ENCODE peak calls at places on chromosomes 7 and 10, in five cellular contexts. Z is fibroblast of lung, G is keratinocyte, E is HCT116, Y is neural progenitor cell. T is an unnamed sample.

GRCh38 chr10:103197177-103197576 is 4.1 kb upstream of the NT5C2 start:
- DNase-seq in Z (peak), G (no peak), E (peak), Y (no peak), T (no peak)

GRCh38 chr10:132970641-132971438 is 28.5 kb upstream of the CFAP46 start:
- DNase-seq in Z (no peak), G (no peak), E (no peak), Y (no peak), T (no peak)

GRCh38 chr7:28626191-28626590 is 213.9 kb downstream of the CREB5 start:
- DNase-seq in Z (no peak), G (no peak), E (no peak), Y (no peak), T (no peak)

GRCh38 chr7:108210796-108211195 is 80.6 kb upstream of the LAMB4 start:
- DNase-seq in Z (no peak), G (no peak), E (no peak), Y (no peak), T (no peak)

GRCh38 chr10:99880071-99880835 is 97.8 kb downstream of the ABCC2 start:
- DNase-seq in Z (no peak), G (no peak), E (no peak), Y (no peak), T (no peak)

GRCh38 chr10:93518531-93518930 is 22.1 kb downstream of the CEP55 start:
- DNase-seq in Z (no peak), G (no peak), E (no peak), Y (no peak), T (no peak)

GRCh38 chr10:95445837-95446347 is 115.3 kb downstream of the SORBS1 start:
- DNase-seq in Z (peak), G (peak), E (peak), Y (peak), T (no peak)

GRCh38 chr10:97880109-97880508 is 30.5 kb downstream of the GOLGA7B start:
- DNase-seq in Z (no peak), G (no peak), E (no peak), Y (no peak), T (no peak)

GRCh38 chr7:33452805-33453502 is 323.6 kb downstream of the BBS9 start:
- DNase-seq in Z (peak), G (no peak), E (no peak), Y (no peak), T (no peak)

GRCh38 chr10:3805791-3806381 is 20.9 kb upstream of the KLF6 start:
- DNase-seq in Z (peak), G (no peak), E (peak), Y (no peak), T (no peak)

GRCh38 chr7:94289071-94289470 is 105.6 kb upstream of the COL1A2 start:
- DNase-seq in Z (peak), G (no peak), E (peak), Y (peak), T (peak)

GRCh38 chr10:26524161-26524831 is 86.2 kb downstream of the APBB1IP start:
- DNase-seq in Z (no peak), G (no peak), E (no peak), Y (no peak), T (no peak)

GRCh38 chr7:7895754-7896153 is 72.8 kb upstream of the GLCCI1 start:
- DNase-seq in Z (no peak), G (no peak), E (no peak), Y (no peak), T (no peak)

GRCh38 chr7:155780884-155781283 is 31.4 kb downstream of the SHH start:
- DNase-seq in Z (no peak), G (no peak), E (no peak), Y (no peak), T (no peak)

GRCh38 chr7:135147899-135148721 is at the start of gene TMEM140:
- DNase-seq in Z (peak), G (no peak), E (no peak), Y (no peak), T (no peak)

GRCh38 chr7:30163231-30163894 is 28.6 kb downstream of the MTURN start:
- DNase-seq in Z (no peak), G (no peak), E (no peak), Y (no peak), T (no peak)

GRCh38 chr10:20891338-20891714 is 5.8 kb downstream of the NEBL start:
- DNase-seq in Z (peak), G (peak), E (no peak), Y (no peak), T (no peak)

GRCh38 chr10:124728830-124729661 is 15.1 kb downstream of the FAM53B start:
- DNase-seq in Z (no peak), G (no peak), E (no peak), Y (no peak), T (no peak)

GRCh38 chr10:101121661-101122045 is 9.4 kb upstream of the TLX1 start:
- DNase-seq in Z (no peak), G (no peak), E (no peak), Y (no peak), T (no peak)

GRCh38 chr10:117260094-117260493 is 19.2 kb downstream of the SLC18A2 start:
- DNase-seq in Z (no peak), G (no peak), E (no peak), Y (peak), T (no peak)

GRCh38 chr10:112775892-112776679 is 174.0 kb upstream of the TCF7L2 start:
- DNase-seq in Z (no peak), G (no peak), E (no peak), Y (no peak), T (peak)
- H3K4me3 ChIP-seq in Z (no peak), G (no peak), E (no peak), Y (no peak), T (peak)

GRCh38 chr7:150373049-150373801 is 4.6 kb downstream of the REPIN1 start:
- DNase-seq in Z (no peak), G (no peak), E (no peak), Y (peak), T (no peak)
- H3K9ac ChIP-seq in Z (no peak), G (no peak), E (no peak), Y (no peak), T (no peak)

GRCh38 chr10:5977471-5978370 is at the start of gene IL15RA:
- DNase-seq in Z (peak), G (peak), E (peak), Y (peak), T (no peak)
- TF ChIP-seq EZH2 in Z (no peak), G (no peak), E (no peak), Y (peak), T (peak)

GRCh38 chr7:47370461-47371042 is 211.4 kb downstream of the TNS3 start:
- DNase-seq in Z (no peak), G (no peak), E (no peak), Y (no peak), T (no peak)

GRCh38 chr7:47373871-47374451 is 207.9 kb downstream of the TNS3 start:
- DNase-seq in Z (no peak), G (no peak), E (no peak), Y (no peak), T (no peak)

GRCh38 chr7:47371317-47371716 is 210.6 kb downstream of the TNS3 start:
- DNase-seq in Z (no peak), G (no peak), E (no peak), Y (no peak), T (no peak)

GRCh38 chr7:47369736-47370135 is 212.2 kb downstream of the TNS3 start:
- DNase-seq in Z (no peak), G (no peak), E (no peak), Y (no peak), T (no peak)

DNA sequence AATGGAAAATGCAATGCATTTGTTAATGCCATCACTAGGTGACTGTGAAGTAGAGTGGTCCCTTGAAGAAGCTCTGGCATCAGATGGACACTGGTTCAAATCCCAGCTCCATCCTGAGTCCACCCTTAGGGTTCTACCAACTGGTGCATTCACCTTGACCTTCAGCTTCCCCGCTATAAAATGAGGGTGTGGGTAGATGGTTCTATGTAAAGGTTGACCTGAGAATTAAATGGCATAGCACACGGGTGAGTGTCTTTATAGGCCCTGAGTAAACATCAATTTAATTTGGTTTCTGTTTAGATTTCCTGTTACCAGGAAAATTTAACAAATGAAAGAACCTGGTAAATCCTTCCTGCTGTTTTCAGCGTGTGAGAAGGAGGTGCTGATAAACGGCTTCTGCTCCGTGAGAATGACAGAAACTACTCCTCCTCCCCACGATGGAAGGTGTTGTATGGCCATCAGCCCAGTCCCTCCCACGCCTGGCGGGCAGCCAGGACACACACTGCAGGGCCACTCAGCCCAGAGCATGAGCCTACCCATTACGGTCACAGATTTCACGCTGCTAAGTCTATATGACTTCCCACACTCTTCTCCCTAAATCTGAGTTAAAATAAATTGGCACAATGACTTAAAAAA is 210.1 kb downstream of the TNS3 start:
- DNase-seq in Z (peak), G (no peak), E (no peak), Y (no peak), T (no peak)
- H3K4me3 ChIP-seq in Z (no peak), G (no peak), E (no peak), Y (no peak), T (no peak)

GRCh38 chr7:100878013-100878412 is 3.1 kb downstream of the SRRT start:
- DNase-seq in Z (no peak), G (no peak), E (no peak), Y (no peak), T (no peak)

GRCh38 chr7:100874577-100875355 is at the start of gene SRRT:
- DNase-seq in Z (peak), G (no peak), E (peak), Y (peak), T (peak)

GRCh38 chr7:100875356-100875751 is 451 bp downstream of the SRRT start:
- DNase-seq in Z (no peak), G (no peak), E (no peak), Y (peak), T (no peak)

GRCh38 chr7:100873599-100874299 is 1.2 kb upstream of the SRRT start:
- DNase-seq in Z (no peak), G (no peak), E (no peak), Y (no peak), T (no peak)

GRCh38 chr7:100874300-100874576 is 665 bp upstream of the SRRT start:
- DNase-seq in Z (no peak), G (no peak), E (no peak), Y (no peak), T (no peak)
- H3K9ac ChIP-seq in Z (peak), G (peak), E (peak), Y (peak), T (peak)

GRCh38 chr7:27213904-27214586 is 14.2 kb upstream of the HOXA13 start:
- DNase-seq in Z (no peak), G (no peak), E (no peak), Y (no peak), T (no peak)
- TF ChIP-seq EZH2 in Z (no peak), G (no peak), E (no peak), Y (peak), T (no peak)